ENCODE peak calls at places on chromosomes 4 and X, in four cellular contexts. A is germinal center; M is SW480; K is stimulated activated CD8-positive, alpha-beta memory T cell treated with anti-CD3 and anti-CD28 coated beads, Interleukin-4, amount 100 ng/mL, for 24 hours. C is an unnamed sample.
A peak's percentile ranks its signal among the peaks of the same experiment; 100 is the strongest.

GRCh38 chr4:38664704-38665401 is 854 bp downstream of the KLF3 start:
- DNase-seq in A (no peak), M (peak; percentile 68), K (no peak), C (no peak)

GRCh38 chr4:41744572-41745291 is 3.8 kb downstream of the PHOX2B start:
- DNase-seq in A (no peak), M (no peak), K (no peak), C (no peak)

GRCh38 chr4:153452661-153453378 is 13.3 kb upstream of the TMEM131L start:
- DNase-seq in A (no peak), M (no peak), K (no peak), C (no peak)

GRCh38 chr4:85153221-85153620 is 186.7 kb upstream of the WDFY3 start:
- DNase-seq in A (no peak), M (no peak), K (no peak), C (no peak)

GRCh38 chr4:92241094-92241493 is 62.7 kb upstream of the GRID2 start:
- DNase-seq in A (no peak), M (no peak), K (no peak), C (no peak)

GRCh38 chr4:118335316-118335715 is 17.5 kb downstream of the PRSS12 start:
- DNase-seq in A (no peak), M (no peak), K (no peak), C (no peak)

GRCh38 chrX:153372949-153373348 is 28.2 kb downstream of the PNMA6E start:
- DNase-seq in A (no peak), M (no peak), K (no peak), C (no peak)

GRCh38 chr4:42411803-42412202 is 14.5 kb downstream of the SHISA3 start:
- DNase-seq in A (no peak), M (no peak), K (no peak), C (no peak)

GRCh38 chr4:134934036-134934806 is 732.6 kb upstream of the PABPC4L start:
- DNase-seq in A (no peak), M (peak; percentile 21), K (no peak), C (no peak)

GRCh38 chrX:130799393-130799792 is 103.6 kb downstream of the ENOX2 start:
- DNase-seq in A (no peak), M (no peak), K (no peak), C (no peak)

GRCh38 chr4:680931-681645 is 6.7 kb downstream of the MYL5 start:
- DNase-seq in A (peak; percentile 57), M (no peak), K (peak; percentile 57), C (no peak)

GRCh38 chr4:143335979-143336827 is 473 bp upstream of the GAB1 start:
- DNase-seq in A (peak; percentile 45), M (peak; percentile 76), K (peak; percentile 13), C (peak; percentile 33)

GRCh38 chrX:16100673-16101072 is 22.7 kb upstream of the GRPR start:
- DNase-seq in A (no peak), M (no peak), K (no peak), C (no peak)

GRCh38 chr4:126532527-126532926 is 1100.2 kb upstream of the INTU start:
- DNase-seq in A (no peak), M (no peak), K (no peak), C (no peak)

GRCh38 chr4:88533088-88533790 is 9.7 kb upstream of the PYURF start:
- DNase-seq in A (no peak), M (no peak), K (no peak), C (no peak)

GRCh38 chr4:108536577-108536976 is 83.8 kb upstream of the RPL34 start:
- DNase-seq in A (no peak), M (no peak), K (no peak), C (no peak)

GRCh38 chr4:86653237-86653865 is 59.2 kb downstream of the PTPN13 start:
- DNase-seq in A (peak; percentile 16), M (no peak), K (no peak), C (no peak)

GRCh38 chrX:137428251-137428661 is 137.7 kb upstream of the ZIC3 start:
- DNase-seq in A (no peak), M (no peak), K (no peak), C (no peak)

GRCh38 chr4:8851321-8852117 is 20.1 kb downstream of the HMX1 start:
- DNase-seq in A (no peak), M (no peak), K (no peak), C (no peak)

C was measured in GM12891.